ENCODE peak calls at places on chromosomes 12 and 14, in seven cellular contexts. J is cardiac fibroblast, O is tibial artery, M is keratinocyte, D is AG09309, B is osteocyte, H is AG04450. R is an unnamed sample.

GRCh38 chr12:103656291-103656690 is 69.2 kb downstream of the STAB2 start:
- DNase-seq in H (no peak), D (no peak), O (no peak), M (no peak), J (no peak), B (no peak), R (no peak)

GRCh38 chr12:38875571-38876228 is 29.7 kb downstream of the CPNE8 start:
- DNase-seq in O (no peak), M (no peak), D (no peak), H (no peak), J (peak; percentile 3), B (no peak), R (no peak)

GRCh38 chr12:1203735-1204019 is 212.7 kb downstream of the ERC1 start:
- DNase-seq in M (no peak), O (no peak), D (no peak), H (no peak), J (no peak), B (no peak), R (no peak)

GRCh38 chr14:52042371-52043037 is 26.4 kb downstream of the NID2 start:
- DNase-seq in D (no peak), H (no peak), M (no peak), B (no peak), J (no peak), O (no peak), R (no peak)

GRCh38 chr14:52948836-52949235 is 2.0 kb downstream of the FERMT2 start:
- DNase-seq in B (no peak), D (no peak), J (no peak), M (no peak), O (no peak), H (no peak), R (no peak)

GRCh38 chr14:49461529-49462401 is 124.4 kb downstream of the RPS29 start:
- DNase-seq in B (no peak), H (peak; percentile 59), J (peak; percentile 87), D (peak; percentile 53), O (peak; percentile 31), M (peak; percentile 55), R (no peak)

GRCh38 chr14:82642425-82642824 is 1108.8 kb upstream of the SEL1L start:
- DNase-seq in J (peak; percentile 8), H (no peak), D (no peak), B (peak; percentile 85), O (no peak), M (no peak), R (no peak)

GRCh38 chr14:50303744-50304471 is 8.1 kb downstream of the L2HGDH start:
- DNase-seq in O (no peak), M (no peak), J (peak; percentile 79), B (no peak), D (peak; percentile 79), H (no peak), R (no peak)

GRCh38 chr12:123034865-123035264 is 54.4 kb downstream of the ARL6IP4 start:
- DNase-seq in O (no peak), H (no peak), B (no peak), J (no peak), M (no peak), D (peak; percentile 42), R (no peak)

GRCh38 chr12:121326996-121327674 is 25.1 kb downstream of the ANAPC5 start:
- DNase-seq in H (no peak), B (no peak), D (no peak), J (no peak), O (no peak), M (no peak), R (no peak)

GRCh38 chr12:79725987-79726386 is 35.2 kb upstream of the PAWR start:
- DNase-seq in O (no peak), D (peak; percentile 45), M (peak; percentile 60), J (peak; percentile 50), B (no peak), H (peak; percentile 24), R (no peak)

GRCh38 chr14:91996951-91997371 is 42.9 kb downstream of the TRIP11 start:
- DNase-seq in H (peak; percentile 26), D (peak; percentile 95), M (peak; percentile 77), J (peak; percentile 80), B (no peak), O (no peak), R (no peak)

GRCh38 chr14:37270629-37271028 is 72.9 kb downstream of the MIPOL1 start:
- DNase-seq in B (no peak), H (no peak), O (no peak), D (no peak), M (no peak), J (no peak), R (no peak)

GRCh38 chr14:26252176-26252575 is 345.7 kb downstream of the NOVA1 start:
- DNase-seq in M (no peak), O (no peak), H (no peak), J (no peak), B (no peak), D (no peak), R (no peak)

GRCh38 chr14:95340201-95340697 is 20.5 kb upstream of the CLMN start:
- DNase-seq in H (no peak), D (no peak), O (no peak), M (no peak), B (no peak), J (no peak), R (peak; percentile 53)

GRCh38 chr12:115355301-115355700 is 671.3 kb upstream of the TBX3 start:
- DNase-seq in J (no peak), O (no peak), D (no peak), M (no peak), B (no peak), H (no peak), R (no peak)

GRCh38 chr14:69013943-69014782 is 35.1 kb upstream of the ACTN1 start:
- DNase-seq in B (no peak), M (no peak), D (no peak), H (no peak), O (peak; percentile 44), J (peak; percentile 61), R (no peak)

GRCh38 chr14:68891851-68892660 is 87.0 kb downstream of the ACTN1 start:
- DNase-seq in O (no peak), J (peak; percentile 19), B (no peak), H (no peak), M (no peak), D (no peak), R (peak; percentile 61)

GRCh38 chr12:89288959-89289358 is 63.3 kb downstream of the DUSP6 start:
- DNase-seq in B (no peak), M (no peak), O (no peak), H (no peak), J (no peak), D (no peak), R (no peak)

GRCh38 chr12:67647547-67648305 is 819 bp upstream of the DYRK2 start:
- DNase-seq in D (no peak), H (peak; percentile 57), O (peak; percentile 85), B (peak; percentile 93), J (peak; percentile 89), M (peak; percentile 48), R (no peak)

GRCh38 chr12:76094754-76095153 is 10.3 kb upstream of the NAP1L1 start:
- DNase-seq in H (no peak), M (no peak), B (no peak), O (no peak), D (no peak), J (no peak), R (no peak)
- TF ChIP-seq CTCF in H (no peak), M (no peak), B (no peak), O (no peak), D (no peak), J (no peak), R (no peak)

DNA sequence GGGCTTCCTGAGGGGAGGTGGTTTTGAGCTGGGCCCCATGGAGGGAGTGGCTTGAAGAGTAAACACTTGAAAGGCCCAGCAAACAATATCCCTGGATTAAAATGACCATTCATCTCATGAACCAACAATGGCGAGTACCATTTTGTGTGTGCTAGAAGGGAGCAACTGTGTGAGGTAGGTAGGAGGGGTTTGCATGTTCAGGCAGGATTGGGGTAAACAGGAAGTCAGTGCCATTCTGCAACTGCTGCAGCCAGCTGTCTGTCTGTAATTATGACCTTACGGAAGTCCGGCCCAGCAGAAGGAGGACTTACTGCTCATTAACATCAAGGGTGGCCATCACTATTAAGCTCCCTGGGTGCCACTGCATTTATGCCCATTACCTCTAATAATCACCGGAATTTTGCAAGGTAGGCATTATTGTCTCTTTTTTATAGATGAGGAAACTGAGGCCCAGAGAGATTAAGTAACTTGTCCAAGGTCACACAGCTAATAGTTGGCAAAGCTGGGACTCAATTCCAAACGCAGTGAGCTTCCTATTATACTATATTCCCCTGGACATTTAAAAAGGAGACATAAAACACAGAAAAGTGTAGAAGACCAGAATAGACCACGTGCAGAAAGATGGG is 16.6 kb upstream of the IFI27L2 start:
- DNase-seq in M (no peak), B (peak; percentile 34), H (no peak), J (no peak), O (no peak), D (no peak), R (no peak)
- TF ChIP-seq CTCF in M (no peak), B (no peak), H (no peak), J (no peak), O (no peak), D (no peak), R (no peak)

GRCh38 chr12:57822392-57823130 is 4.0 kb upstream of the AVIL start:
- DNase-seq in B (no peak), H (no peak), M (no peak), D (no peak), O (no peak), J (no peak), R (no peak)
- TF ChIP-seq CTCF in B (no peak), H (no peak), M (no peak), D (no peak), O (no peak), J (no peak), R (no peak)

GRCh38 chr12:107468976-107469375 is 216.6 kb upstream of the PWP1 start:
- DNase-seq in O (no peak), H (no peak), J (no peak), B (no peak), M (no peak), D (no peak), R (no peak)

GRCh38 chr12:107464644-107465043 is 221.0 kb upstream of the PWP1 start:
- DNase-seq in J (no peak), H (no peak), M (no peak), B (no peak), O (no peak), D (no peak), R (no peak)

GRCh38 chr12:107472308-107472707 is 213.3 kb upstream of the PWP1 start:
- DNase-seq in O (no peak), H (no peak), J (no peak), B (no peak), D (no peak), M (no peak), R (no peak)

GRCh38 chr12:107468182-107468581 is 217.4 kb upstream of the PWP1 start:
- DNase-seq in M (no peak), H (no peak), B (no peak), D (no peak), J (no peak), O (no peak), R (no peak)

GRCh38 chr12:107467716-107468115 is 217.9 kb upstream of the PWP1 start:
- DNase-seq in B (no peak), D (no peak), M (no peak), H (no peak), J (no peak), O (no peak), R (no peak)
- TF ChIP-seq CTCF in B (no peak), D (no peak), M (no peak), H (no peak), J (no peak), O (no peak), R (no peak)

DNA sequence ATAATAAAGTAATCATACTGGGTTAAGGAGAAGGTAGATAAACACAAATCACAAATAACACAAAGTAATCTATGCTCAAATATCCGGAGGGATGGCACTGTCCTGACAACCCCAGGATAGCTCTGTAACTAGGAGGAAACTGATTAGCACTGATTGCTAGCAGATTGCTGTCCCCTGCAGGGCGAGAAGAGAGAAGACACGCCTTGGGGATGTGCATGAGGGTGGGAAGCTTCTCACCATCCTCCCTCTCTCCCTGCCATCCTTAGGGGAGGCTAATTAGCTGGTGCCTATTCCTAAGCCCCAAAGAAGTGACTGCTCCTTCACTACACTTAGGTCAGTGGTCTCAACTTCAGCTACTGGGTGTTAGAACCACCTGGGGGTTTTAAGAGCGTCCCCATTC is 27.0 kb upstream of the TMEM260 start:
- DNase-seq in O (no peak), H (no peak), D (no peak), B (no peak), M (no peak), J (no peak), R (no peak)
- TF ChIP-seq CTCF in O (no peak), H (no peak), D (no peak), B (no peak), M (peak; percentile 8), J (no peak), R (no peak)